ENCODE peak calls at places on chromosomes 12 and 14, in five cellular contexts. One of them, this sample, is unnamed.

GRCh38 chr12:96399081-96399918 is 939 bp downstream of the CDK17 start:
- DNase-seq in GM12892: peak; percentile 50
- DNase-seq in IMR-90: peak; percentile 72
- DNase-seq in A549: peak; percentile 70
- DNase-seq in body of pancreas: peak; percentile 68
- DNase-seq in this sample: peak; percentile 93

GRCh38 chr12:12736759-12737676 is 19.9 kb downstream of the CDKN1B start:
- DNase-seq in A549: peak; percentile 50
- DNase-seq in IMR-90: peak; percentile 85
- DNase-seq in GM12892: no peak
- DNase-seq in body of pancreas: peak; percentile 51
- DNase-seq in this sample: no peak

GRCh38 chr12:101799774-101800173 is 31.0 kb downstream of the GNPTAB start:
- DNase-seq in IMR-90: no peak
- DNase-seq in A549: no peak
- DNase-seq in body of pancreas: no peak
- DNase-seq in GM12892: no peak
- DNase-seq in this sample: no peak

GRCh38 chr12:120994589-120995337 is 16.4 kb downstream of the HNF1A start:
- DNase-seq in GM12892: no peak
- DNase-seq in body of pancreas: no peak
- DNase-seq in A549: no peak
- DNase-seq in IMR-90: no peak
- DNase-seq in this sample: no peak

GRCh38 chr14:91835920-91836843 is 31.2 kb downstream of the TC2N start:
- DNase-seq in IMR-90: no peak
- DNase-seq in A549: peak; percentile 48
- DNase-seq in GM12892: peak; percentile 66
- DNase-seq in body of pancreas: peak; percentile 96
- DNase-seq in this sample: peak; percentile 91

GRCh38 chr12:110349521-110350151 is 53.9 kb downstream of the ANAPC7 start:
- DNase-seq in body of pancreas: no peak
- DNase-seq in GM12892: no peak
- DNase-seq in A549: no peak
- DNase-seq in IMR-90: no peak
- DNase-seq in this sample: no peak

GRCh38 chr14:34684578-34684977 is 29.8 kb downstream of the CFL2 start:
- DNase-seq in IMR-90: peak; percentile 46
- DNase-seq in body of pancreas: no peak
- DNase-seq in A549: no peak
- DNase-seq in GM12892: no peak
- DNase-seq in this sample: no peak

GRCh38 chr12:28869197-28869596 is 279.9 kb upstream of the FAR2 start:
- DNase-seq in IMR-90: peak; percentile 91
- DNase-seq in body of pancreas: no peak
- DNase-seq in A549: no peak
- DNase-seq in GM12892: no peak
- DNase-seq in this sample: no peak

GRCh38 chr12:91432755-91433154 is 250.1 kb upstream of the DCN start:
- DNase-seq in A549: no peak
- DNase-seq in body of pancreas: no peak
- DNase-seq in IMR-90: no peak
- DNase-seq in GM12892: no peak
- DNase-seq in this sample: no peak

GRCh38 chr12:89863332-89863938 is 154.8 kb upstream of the ATP2B1 start:
- DNase-seq in body of pancreas: no peak
- DNase-seq in GM12892: no peak
- DNase-seq in IMR-90: no peak
- DNase-seq in A549: no peak
- DNase-seq in this sample: no peak

GRCh38 chr14:69719501-69719951 is 47.4 kb upstream of the SRSF5 start:
- DNase-seq in body of pancreas: peak; percentile 41
- DNase-seq in GM12892: no peak
- DNase-seq in IMR-90: peak; percentile 98
- DNase-seq in A549: no peak
- DNase-seq in this sample: peak; percentile 12

GRCh38 chr14:69773571-69774276 is 6.8 kb downstream of the SRSF5 start:
- DNase-seq in A549: no peak
- DNase-seq in GM12892: no peak
- DNase-seq in body of pancreas: no peak
- DNase-seq in IMR-90: no peak
- DNase-seq in this sample: no peak

GRCh38 chr12:65637774-65638173 is 186.5 kb upstream of the HMGA2 start:
- DNase-seq in body of pancreas: no peak
- DNase-seq in GM12892: no peak
- DNase-seq in A549: no peak
- DNase-seq in IMR-90: peak; percentile 86
- DNase-seq in this sample: no peak

DNA sequence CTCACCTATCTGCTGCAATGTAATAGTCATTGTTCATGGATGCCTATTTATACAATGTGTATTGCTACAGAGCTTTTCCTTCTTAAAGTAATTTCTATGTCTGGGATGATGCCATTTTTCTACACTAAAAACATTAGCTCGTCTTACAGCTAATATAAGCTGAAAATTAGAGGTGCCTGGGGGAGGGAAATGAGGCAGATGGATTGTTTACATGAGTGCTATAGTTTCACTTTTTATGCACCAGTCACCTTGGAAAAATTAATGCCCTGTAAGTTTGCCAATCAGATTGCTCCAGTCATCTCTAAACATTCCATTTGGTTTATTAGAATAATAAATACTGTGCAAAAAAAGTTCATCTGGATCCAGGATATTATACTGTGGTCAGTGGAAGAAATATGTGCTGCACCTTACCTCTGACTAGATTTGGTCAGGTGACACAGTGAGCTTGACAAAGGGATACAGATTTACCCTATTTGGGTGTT is 436.2 kb downstream of the RAD51B start:
- DNase-seq in IMR-90: peak; percentile 93
- DNase-seq in body of pancreas: no peak
- DNase-seq in GM12892: no peak
- DNase-seq in A549: no peak
- DNase-seq in this sample: no peak
- TF ChIP-seq POLR2A in IMR-90: no peak
- TF ChIP-seq POLR2A in body of pancreas: no peak
- TF ChIP-seq POLR2A in GM12892: no peak
- TF ChIP-seq POLR2A in A549: no peak
- TF ChIP-seq POLR2A in this sample: no peak

GRCh38 chr12:98341732-98342131 is 173.7 kb upstream of the TMPO start:
- DNase-seq in GM12892: no peak
- DNase-seq in IMR-90: no peak
- DNase-seq in A549: no peak
- DNase-seq in body of pancreas: no peak
- DNase-seq in this sample: no peak
- TF ChIP-seq POLR2A in GM12892: no peak
- TF ChIP-seq POLR2A in IMR-90: no peak
- TF ChIP-seq POLR2A in A549: no peak
- TF ChIP-seq POLR2A in body of pancreas: no peak
- TF ChIP-seq POLR2A in this sample: no peak

GRCh38 chr14:67438969-67439368 is 27.0 kb upstream of the PLEK2 start:
- DNase-seq in A549: no peak
- DNase-seq in body of pancreas: no peak
- DNase-seq in GM12892: no peak
- DNase-seq in IMR-90: no peak
- DNase-seq in this sample: no peak

GRCh38 chr14:67440513-67440912 is 28.5 kb upstream of the PLEK2 start:
- DNase-seq in body of pancreas: peak; percentile 62
- DNase-seq in A549: no peak
- DNase-seq in GM12892: no peak
- DNase-seq in IMR-90: no peak
- DNase-seq in this sample: no peak

GRCh38 chr14:67444395-67444794 is 32.4 kb upstream of the PLEK2 start:
- DNase-seq in GM12892: no peak
- DNase-seq in IMR-90: no peak
- DNase-seq in A549: no peak
- DNase-seq in body of pancreas: no peak
- DNase-seq in this sample: no peak

GRCh38 chr14:67441672-67442071 is 29.7 kb upstream of the PLEK2 start:
- DNase-seq in IMR-90: no peak
- DNase-seq in body of pancreas: no peak
- DNase-seq in GM12892: no peak
- DNase-seq in A549: no peak
- DNase-seq in this sample: no peak

DNA sequence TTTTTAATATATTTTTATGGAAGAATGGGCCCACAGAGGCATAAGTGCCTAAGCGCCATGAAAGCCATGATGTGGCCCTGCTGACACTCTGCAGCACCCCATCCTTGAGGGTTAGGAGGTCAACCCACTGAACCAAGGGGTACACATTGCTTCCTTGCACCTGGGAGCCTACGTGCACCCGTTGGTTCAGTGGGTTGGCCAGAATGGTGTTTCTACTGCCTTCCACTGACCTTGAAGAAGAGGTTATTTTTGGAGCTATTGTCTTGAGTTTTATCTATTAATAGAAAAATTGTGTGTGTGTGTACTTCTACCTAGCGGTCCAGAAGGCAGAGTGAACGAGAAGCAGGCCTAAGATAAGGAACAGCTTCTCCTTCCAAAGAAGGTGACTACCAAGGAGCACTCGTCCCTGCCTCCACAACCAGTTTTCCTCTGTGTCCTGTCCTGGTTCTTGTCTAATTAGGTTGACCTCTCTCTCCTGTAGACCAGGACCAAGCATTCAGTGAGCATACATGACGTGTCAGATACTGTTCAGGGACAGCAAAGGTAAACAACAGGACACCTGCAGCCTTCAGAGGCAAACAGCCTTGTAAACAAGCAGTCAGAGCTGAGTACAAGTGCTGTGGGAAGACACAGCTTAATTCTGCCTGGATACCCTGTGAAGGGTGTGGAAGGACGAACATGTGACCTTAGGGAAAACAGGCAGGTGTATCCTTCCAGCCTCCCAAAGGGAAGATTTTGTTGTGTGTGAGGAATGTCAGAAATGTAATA is 30.4 kb upstream of the PLEK2 start:
- DNase-seq in body of pancreas: peak; percentile 71
- DNase-seq in IMR-90: no peak
- DNase-seq in A549: no peak
- DNase-seq in GM12892: no peak
- DNase-seq in this sample: no peak
- TF ChIP-seq POLR2A in body of pancreas: no peak
- TF ChIP-seq POLR2A in IMR-90: no peak
- TF ChIP-seq POLR2A in A549: no peak
- TF ChIP-seq POLR2A in GM12892: no peak
- TF ChIP-seq POLR2A in this sample: no peak

GRCh38 chr14:103705158-103705523 is 10.1 kb downstream of the XRCC3 start:
- DNase-seq in GM12892: no peak
- DNase-seq in A549: no peak
- DNase-seq in IMR-90: no peak
- DNase-seq in body of pancreas: peak; percentile 59
- DNase-seq in this sample: peak; percentile 92
- TF ChIP-seq POLR2A in GM12892: no peak
- TF ChIP-seq POLR2A in A549: no peak
- TF ChIP-seq POLR2A in IMR-90: no peak
- TF ChIP-seq POLR2A in body of pancreas: no peak
- TF ChIP-seq POLR2A in this sample: no peak

DNA sequence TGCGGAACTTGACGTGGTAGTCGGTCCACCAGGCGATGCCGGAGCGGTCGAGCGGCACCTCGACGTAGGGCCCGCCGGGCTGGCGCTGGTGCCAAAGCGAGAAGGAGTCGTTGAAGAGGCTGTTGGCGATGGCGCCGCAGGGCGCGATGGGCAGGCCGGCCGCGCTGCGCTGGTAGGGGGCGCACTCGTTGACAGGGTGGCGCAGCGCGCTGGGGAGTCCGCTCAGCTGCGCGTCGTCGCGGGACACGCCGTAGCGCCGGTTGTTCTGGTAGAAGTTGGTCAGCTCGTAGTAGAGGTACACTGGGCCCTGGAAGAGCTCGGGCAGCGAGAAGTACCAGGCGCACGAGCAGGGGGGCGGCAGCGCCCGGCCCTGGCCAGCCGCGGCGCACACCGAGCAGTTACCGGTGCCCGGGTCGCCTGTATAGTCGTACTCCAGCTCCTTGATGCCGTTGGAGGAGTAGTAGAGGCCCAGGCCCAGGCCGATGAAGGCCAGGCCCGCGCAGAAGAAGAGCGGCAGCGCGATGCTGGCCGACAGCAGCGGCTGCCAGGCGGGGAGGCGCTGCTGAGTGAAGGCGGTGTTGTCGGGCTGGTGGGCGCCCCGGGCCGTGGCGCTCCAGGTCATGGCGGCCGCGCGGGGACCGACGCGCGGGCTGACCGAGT is 482 bp downstream of the TMEM30B start:
- DNase-seq in A549: peak; percentile 68
- DNase-seq in body of pancreas: peak; percentile 83
- DNase-seq in GM12892: peak; percentile 22
- DNase-seq in IMR-90: peak; percentile 34
- DNase-seq in this sample: peak; percentile 96
- TF ChIP-seq POLR2A in A549: peak; percentile 55
- TF ChIP-seq POLR2A in body of pancreas: peak; percentile 65
- TF ChIP-seq POLR2A in GM12892: no peak
- TF ChIP-seq POLR2A in IMR-90: no peak
- TF ChIP-seq POLR2A in this sample: no peak

GRCh38 chr12:54298904-54299303 is 1.9 kb downstream of the NFE2 start:
- DNase-seq in body of pancreas: no peak
- DNase-seq in GM12892: no peak
- DNase-seq in A549: no peak
- DNase-seq in IMR-90: no peak
- DNase-seq in this sample: no peak

GRCh38 chr12:54300267-54300731 is 516 bp downstream of the NFE2 start:
- DNase-seq in GM12892: no peak
- DNase-seq in A549: no peak
- DNase-seq in body of pancreas: no peak
- DNase-seq in IMR-90: no peak
- DNase-seq in this sample: no peak

GRCh38 chr12:54299515-54300266 is 1.1 kb downstream of the NFE2 start:
- DNase-seq in GM12892: no peak
- DNase-seq in IMR-90: no peak
- DNase-seq in body of pancreas: no peak
- DNase-seq in A549: no peak
- DNase-seq in this sample: no peak

GRCh38 chr12:54301428-54302045 is 722 bp upstream of the NFE2 start:
- DNase-seq in body of pancreas: no peak
- DNase-seq in GM12892: no peak
- DNase-seq in A549: no peak
- DNase-seq in IMR-90: no peak
- DNase-seq in this sample: no peak

GRCh38 chr12:54300732-54301427 is at the start of gene NFE2:
- DNase-seq in IMR-90: peak; percentile 77
- DNase-seq in body of pancreas: peak; percentile 74
- DNase-seq in GM12892: no peak
- DNase-seq in A549: peak; percentile 63
- DNase-seq in this sample: peak; percentile 92
- TF ChIP-seq POLR2A in IMR-90: no peak
- TF ChIP-seq POLR2A in body of pancreas: no peak
- TF ChIP-seq POLR2A in GM12892: no peak
- TF ChIP-seq POLR2A in A549: no peak
- TF ChIP-seq POLR2A in this sample: peak; percentile 58

DNA sequence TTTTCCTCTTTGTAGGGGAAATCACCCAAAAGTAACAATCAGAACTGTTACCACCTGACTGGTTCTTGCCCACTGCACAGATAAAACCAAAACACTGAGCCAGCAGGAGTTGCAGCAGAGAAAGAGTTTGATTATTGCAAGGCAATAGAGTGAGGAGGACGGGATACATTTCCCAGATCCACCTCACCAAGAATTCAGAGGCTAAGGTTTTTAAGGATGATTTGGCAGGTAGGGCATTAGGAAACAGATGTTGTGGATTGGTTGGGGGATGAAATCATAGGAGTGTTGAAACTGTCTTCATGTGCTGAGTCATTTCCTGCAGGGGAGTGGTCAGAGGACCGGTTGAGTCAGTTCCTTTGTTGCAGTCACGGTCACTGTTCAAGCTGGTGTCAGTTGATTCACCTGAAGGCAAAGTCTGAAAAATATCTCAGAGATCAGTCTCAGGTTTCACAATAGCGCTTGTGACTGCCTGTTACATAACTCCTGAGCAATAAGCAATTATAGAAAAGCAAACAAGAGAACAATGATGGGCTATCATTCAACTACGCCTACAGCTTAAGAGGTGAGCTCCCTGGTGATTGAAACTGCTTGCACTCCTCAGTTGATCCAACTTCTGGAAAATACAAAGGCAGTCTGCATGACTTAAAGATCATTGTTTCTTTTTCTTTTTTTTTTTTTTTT is 20.3 kb upstream of the AMN1 start:
- DNase-seq in A549: peak; percentile 98
- DNase-seq in IMR-90: peak; percentile 98
- DNase-seq in GM12892: peak; percentile 52
- DNase-seq in body of pancreas: peak; percentile 87
- DNase-seq in this sample: peak; percentile 93
- TF ChIP-seq POLR2A in A549: no peak
- TF ChIP-seq POLR2A in IMR-90: no peak
- TF ChIP-seq POLR2A in GM12892: peak; percentile 79
- TF ChIP-seq POLR2A in body of pancreas: no peak
- TF ChIP-seq POLR2A in this sample: no peak

This sample was measured in upper lobe of left lung.